ENCODE peak calls at places on chromosomes 12 and 14, in ten cellular contexts. M is H9, C is dorsolateral prefrontal cortex, H is tibial artery, B is endothelial cell, T is uterus, U is fibroblast of pulmonary artery, V is RWPE1, Y is PC-3, N is heart left ventricle. W is an unnamed sample.

GRCh38 chr14:92925446-92925845 is 2.5 kb downstream of the CHGA start:
- DNase-seq in M (no peak), C (peak), H (no peak), B (no peak), T (no peak), U (no peak), V (no peak), Y (no peak), N (no peak), W (no peak)

GRCh38 chr12:120835657-120836056 is 68.5 kb downstream of the SPPL3 start:
- DNase-seq in M (no peak), C (no peak), H (no peak), B (no peak), T (no peak), U (no peak), V (no peak), Y (no peak), N (no peak), W (no peak)

GRCh38 chr14:104527857-104528459 is 51.6 kb upstream of the C14orf180 start:
- DNase-seq in M (no peak), C (no peak), H (no peak), B (no peak), T (no peak), U (no peak), V (no peak), Y (no peak), N (no peak), W (no peak)

GRCh38 chr12:50232206-50232605 is 51.1 kb downstream of the LIMA1 start:
- DNase-seq in M (no peak), C (no peak), H (no peak), B (no peak), T (no peak), U (no peak), V (no peak), Y (no peak), N (no peak), W (no peak)

GRCh38 chr12:133156125-133156690 is 25.1 kb upstream of the ZNF268 start:
- DNase-seq in M (no peak), C (no peak), H (no peak), B (no peak), T (no peak), U (no peak), V (no peak), Y (no peak), N (no peak), W (no peak)

GRCh38 chr14:80535171-80535570 is 323.9 kb upstream of the DIO2 start:
- DNase-seq in M (no peak), C (no peak), H (no peak), B (no peak), T (no peak), U (no peak), V (no peak), Y (no peak), N (no peak), W (no peak)

GRCh38 chr12:94609917-94610443 is 40.4 kb downstream of the TMCC3 start:
- DNase-seq in M (no peak), C (no peak), H (no peak), B (no peak), T (no peak), U (no peak), V (no peak), Y (no peak), N (no peak), W (no peak)

GRCh38 chr12:117861691-117862090 is 107.1 kb downstream of the KSR2 start:
- DNase-seq in M (no peak), C (no peak), H (no peak), B (no peak), T (no peak), U (no peak), V (no peak), Y (no peak), N (no peak), W (no peak)

GRCh38 chr12:26471560-26471959 is 276.2 kb downstream of the SSPN start:
- DNase-seq in M (no peak), C (no peak), H (no peak), B (no peak), T (no peak), U (peak), V (no peak), Y (peak), N (no peak), W (no peak)

GRCh38 chr14:39812532-39813320 is 380.5 kb upstream of the FBXO33 start:
- DNase-seq in M (no peak), C (no peak), H (no peak), B (no peak), T (no peak), U (no peak), V (no peak), Y (no peak), N (no peak), W (no peak)

GRCh38 chr14:100899841-100900771 is 3.4 kb downstream of the RTL1 start:
- DNase-seq in M (peak), C (peak), H (no peak), B (peak), T (no peak), U (no peak), V (no peak), Y (peak), N (no peak), W (no peak)

GRCh38 chr14:100901391-100902183 is 1.9 kb downstream of the RTL1 start:
- DNase-seq in M (no peak), C (peak), H (no peak), B (no peak), T (no peak), U (no peak), V (no peak), Y (no peak), N (no peak), W (no peak)

GRCh38 chr14:100898935-100899840 is 4.3 kb downstream of the RTL1 start:
- DNase-seq in M (peak), C (peak), H (no peak), B (no peak), T (no peak), U (peak), V (no peak), Y (no peak), N (no peak), W (no peak)

GRCh38 chr14:100902295-100902694 is 1.2 kb downstream of the RTL1 start:
- DNase-seq in M (peak), C (peak), H (no peak), B (no peak), T (no peak), U (no peak), V (no peak), Y (peak), N (no peak), W (no peak)

DNA sequence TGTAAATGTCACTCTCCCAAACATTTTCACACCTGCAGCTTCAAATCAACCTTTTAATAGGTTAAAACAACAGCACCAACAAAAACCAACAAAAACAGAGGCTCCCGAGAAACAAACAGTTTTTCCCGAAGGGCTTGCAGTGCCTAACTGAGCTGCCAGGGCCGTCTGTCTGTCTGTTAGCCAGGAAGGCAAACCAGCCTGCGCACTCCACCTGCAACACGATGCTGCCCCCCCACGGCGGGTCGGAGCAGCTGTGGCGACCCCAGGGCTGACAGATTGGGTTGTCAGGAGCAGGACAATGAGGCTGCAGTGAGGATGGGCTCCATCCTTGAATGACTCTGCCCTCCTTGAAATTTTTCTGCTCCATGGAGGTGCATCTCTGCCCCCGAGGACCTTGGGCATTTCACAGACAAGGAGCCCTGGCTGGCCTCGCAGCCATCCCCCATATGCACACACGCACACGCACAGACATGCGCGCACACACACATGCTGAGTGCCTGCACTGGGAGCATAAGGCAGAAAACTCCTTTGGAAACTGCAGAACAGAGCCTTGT is 2.6 kb downstream of the RTL1 start:
- DNase-seq in M (peak), C (peak), H (no peak), B (peak), T (no peak), U (peak), V (no peak), Y (peak), N (no peak), W (no peak)
- TF ChIP-seq CTCF in M (peak), C (peak), H (no peak), B (peak), T (peak), U (no peak), V (peak), Y (peak), N (no peak), W (no peak)

GRCh38 chr14:60254176-60254575 is 5.2 kb downstream of the PPM1A start:
- DNase-seq in M (no peak), C (no peak), H (no peak), B (no peak), T (no peak), U (no peak), V (no peak), Y (no peak), N (no peak), W (no peak)
- TF ChIP-seq CTCF in M (no peak), C (no peak), H (no peak), B (no peak), T (no peak), U (no peak), V (no peak), Y (no peak), N (no peak), W (no peak)

GRCh38 chr12:92539966-92540791 is 162.6 kb upstream of the PLEKHG7 start:
- DNase-seq in M (peak), C (peak), H (no peak), B (no peak), T (no peak), U (no peak), V (no peak), Y (no peak), N (peak), W (peak)
- TF ChIP-seq CTCF in M (peak), C (no peak), H (no peak), B (no peak), T (no peak), U (no peak), V (no peak), Y (no peak), N (no peak), W (no peak)

GRCh38 chr12:3319723-3320492 is 171.1 kb upstream of the PRMT8 start:
- DNase-seq in M (no peak), C (no peak), H (no peak), B (no peak), T (no peak), U (no peak), V (no peak), Y (no peak), N (no peak), W (no peak)

GRCh38 chr12:3323002-3323685 is 167.9 kb upstream of the PRMT8 start:
- DNase-seq in M (no peak), C (no peak), H (no peak), B (no peak), T (no peak), U (no peak), V (no peak), Y (no peak), N (no peak), W (no peak)

GRCh38 chr12:3325736-3326135 is 165.3 kb upstream of the PRMT8 start:
- DNase-seq in M (no peak), C (no peak), H (no peak), B (no peak), T (no peak), U (no peak), V (no peak), Y (no peak), N (no peak), W (no peak)

GRCh38 chr12:3320881-3321509 is 170.0 kb upstream of the PRMT8 start:
- DNase-seq in M (no peak), C (no peak), H (no peak), B (no peak), T (no peak), U (no peak), V (no peak), Y (no peak), N (no peak), W (no peak)

GRCh38 chr12:3321881-3322280 is 169.1 kb upstream of the PRMT8 start:
- DNase-seq in M (no peak), C (no peak), H (no peak), B (no peak), T (no peak), U (no peak), V (no peak), Y (no peak), N (no peak), W (no peak)
- TF ChIP-seq CTCF in M (no peak), C (no peak), H (no peak), B (no peak), T (no peak), U (no peak), V (no peak), Y (no peak), N (no peak), W (no peak)

DNA sequence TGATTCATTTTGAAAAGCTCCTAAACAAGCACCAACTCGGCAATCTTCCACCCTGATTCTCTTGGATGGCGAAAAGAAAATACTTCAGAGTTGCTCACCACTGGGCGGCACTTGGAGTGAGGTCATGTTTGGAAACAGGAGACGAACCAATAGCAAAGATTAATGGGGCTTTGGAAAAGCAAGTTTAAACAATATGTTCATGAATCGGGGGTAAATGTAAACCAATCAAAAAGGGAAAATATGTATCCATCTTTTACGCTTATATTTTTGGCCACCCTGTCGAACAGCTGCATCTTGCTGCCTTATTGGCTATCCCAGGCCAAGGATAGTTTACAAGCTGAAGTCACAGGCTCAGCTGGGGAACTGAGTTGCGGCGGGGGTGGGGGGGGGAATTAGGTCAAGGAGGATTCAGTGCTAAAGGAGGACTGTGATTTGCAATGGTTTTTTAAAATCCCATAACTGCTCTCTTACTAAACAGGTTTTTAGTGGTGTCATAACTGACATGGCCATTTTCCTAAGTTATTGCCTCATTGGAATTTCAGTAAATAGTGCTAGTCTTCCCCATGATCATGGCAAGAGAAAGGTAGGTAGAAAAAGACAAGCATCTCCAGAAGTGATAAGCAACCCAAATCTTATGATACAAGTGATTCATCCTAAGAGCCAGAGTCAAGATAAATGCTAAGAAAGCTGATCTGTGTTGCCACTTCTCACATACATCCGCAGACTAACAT is 210.6 kb downstream of the PHLDA1 start:
- DNase-seq in M (no peak), C (no peak), H (peak), B (no peak), T (peak), U (peak), V (peak), Y (peak), N (peak), W (no peak)
- TF ChIP-seq CTCF in M (no peak), C (no peak), H (no peak), B (no peak), T (no peak), U (no peak), V (no peak), Y (no peak), N (no peak), W (no peak)

DNA sequence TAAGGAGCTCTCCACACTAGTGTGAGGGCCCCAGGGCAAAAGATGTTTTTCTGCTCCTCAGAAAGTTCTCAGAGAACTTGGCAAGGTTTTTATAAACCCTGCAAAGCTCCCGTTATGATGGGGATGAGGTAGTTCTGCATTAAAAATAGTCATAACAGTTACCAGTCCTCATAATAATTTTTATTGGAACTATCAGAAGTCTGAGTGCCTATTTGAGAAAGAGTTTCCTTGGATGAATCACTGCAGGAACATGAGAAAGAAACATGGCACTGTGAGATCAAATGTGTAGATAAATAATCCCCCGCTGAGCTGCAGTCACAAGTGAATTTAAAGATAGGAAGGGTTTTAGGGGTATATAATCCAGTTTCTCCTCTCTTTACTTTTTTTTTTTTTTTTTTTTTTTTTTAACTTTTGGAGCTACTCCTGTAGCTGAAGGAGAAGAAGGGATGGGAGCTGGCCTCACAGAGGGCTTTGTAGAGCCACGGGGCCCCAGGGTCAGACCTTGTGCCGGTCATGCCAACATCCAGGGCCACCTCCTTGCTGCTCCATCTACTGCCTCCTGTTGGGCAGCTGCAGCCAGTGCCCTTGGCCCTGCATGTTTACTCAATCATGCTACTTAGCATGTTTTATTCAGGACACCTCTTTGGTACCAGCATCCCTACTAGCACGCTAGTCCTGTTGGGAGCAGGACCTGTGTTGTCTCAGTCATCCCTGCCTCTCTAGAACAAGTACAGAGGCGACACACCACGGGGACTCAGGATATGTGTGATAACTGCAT is 39.5 kb downstream of the EVL start:
- DNase-seq in M (no peak), C (no peak), H (peak), B (no peak), T (no peak), U (peak), V (no peak), Y (peak), N (no peak), W (no peak)
- TF ChIP-seq CTCF in M (peak), C (no peak), H (no peak), B (no peak), T (no peak), U (no peak), V (no peak), Y (no peak), N (no peak), W (no peak)

DNA sequence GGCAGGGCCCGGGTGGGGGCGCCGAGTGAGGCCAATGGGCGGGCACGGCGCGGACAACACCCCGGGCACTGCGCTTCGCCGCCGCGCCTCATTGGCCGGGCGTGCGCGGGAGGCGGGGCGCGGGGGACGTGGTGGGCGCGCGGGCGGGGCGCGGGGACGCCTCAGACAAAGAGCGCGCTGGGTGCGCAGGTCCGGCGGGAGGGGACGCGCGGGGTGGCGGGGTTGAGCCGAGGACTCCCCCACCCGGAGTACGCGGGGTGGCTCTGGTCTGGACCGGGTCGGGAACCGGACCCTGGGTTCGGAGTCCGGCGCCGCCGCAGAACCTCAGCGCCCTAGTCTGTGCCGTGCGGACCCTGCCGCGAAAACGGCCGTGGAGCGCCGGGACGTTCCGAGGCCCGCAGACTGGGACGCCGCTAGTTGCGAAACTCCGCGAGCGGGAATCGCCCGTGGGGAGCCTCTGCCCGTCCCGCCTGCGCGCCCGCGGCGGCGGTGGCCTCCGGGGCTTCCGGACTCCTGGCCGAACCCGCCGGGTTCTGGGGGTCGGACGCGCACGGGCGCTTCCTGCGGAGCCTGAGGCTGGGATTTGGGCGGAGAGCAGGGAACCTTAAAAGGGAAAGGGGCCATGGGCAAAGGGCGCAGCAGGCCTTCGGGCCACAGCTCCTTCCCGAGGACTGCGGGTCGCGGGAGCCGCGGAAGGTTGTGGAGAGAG is 416 bp upstream of the SLC25A29 start:
- DNase-seq in M (peak), C (peak), H (peak), B (peak), T (peak), U (peak), V (peak), Y (peak), N (peak), W (peak)
- TF ChIP-seq CTCF in M (no peak), C (no peak), H (no peak), B (no peak), T (peak), U (no peak), V (no peak), Y (no peak), N (no peak), W (no peak)

GRCh38 chr12:104588048-104588942 is 131.5 kb downstream of the CHST11 start:
- DNase-seq in M (no peak), C (no peak), H (no peak), B (no peak), T (no peak), U (peak), V (peak), Y (peak), N (no peak), W (no peak)
- TF ChIP-seq CTCF in M (no peak), C (no peak), H (no peak), B (no peak), T (no peak), U (no peak), V (no peak), Y (no peak), N (no peak), W (no peak)

GRCh38 chr12:105761075-105761474 is 377.7 kb downstream of the NUAK1 start:
- DNase-seq in M (no peak), C (no peak), H (no peak), B (no peak), T (no peak), U (peak), V (no peak), Y (peak), N (no peak), W (no peak)

GRCh38 chr12:105754313-105754712 is 384.4 kb downstream of the NUAK1 start:
- DNase-seq in M (no peak), C (no peak), H (no peak), B (no peak), T (no peak), U (no peak), V (no peak), Y (no peak), N (no peak), W (no peak)

GRCh38 chr12:105764216-105764835 is 374.4 kb downstream of the NUAK1 start:
- DNase-seq in M (no peak), C (no peak), H (no peak), B (no peak), T (no peak), U (no peak), V (no peak), Y (no peak), N (no peak), W (no peak)

GRCh38 chr12:105759172-105759571 is 379.6 kb downstream of the NUAK1 start:
- DNase-seq in M (no peak), C (no peak), H (no peak), B (no peak), T (no peak), U (no peak), V (no peak), Y (no peak), N (no peak), W (no peak)
- TF ChIP-seq CTCF in M (peak), C (no peak), H (no peak), B (no peak), T (no peak), U (peak), V (no peak), Y (peak), N (no peak), W (no peak)

DNA sequence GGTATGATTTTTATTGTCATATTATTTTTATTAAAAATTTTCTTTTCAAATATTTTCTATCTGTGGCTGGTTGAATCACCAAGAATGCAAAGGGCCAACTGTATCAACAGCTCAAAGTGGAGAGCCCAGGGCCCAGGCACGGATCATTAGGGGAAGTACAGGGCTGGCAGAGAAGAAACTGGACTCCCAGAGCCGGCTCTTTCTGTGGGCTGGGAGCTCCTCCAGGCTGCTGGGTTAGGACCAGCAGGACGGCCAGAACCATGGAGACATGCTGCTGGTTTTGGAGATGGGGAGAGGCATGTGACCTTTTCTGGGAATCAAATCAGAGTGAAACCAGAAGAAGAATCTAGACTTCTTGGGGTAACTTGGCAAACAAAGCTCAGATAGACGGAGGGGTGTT is 220.5 kb downstream of the CACNA1C start:
- DNase-seq in M (no peak), C (no peak), H (peak), B (no peak), T (peak), U (no peak), V (no peak), Y (no peak), N (peak), W (no peak)
- TF ChIP-seq CTCF in M (peak), C (no peak), H (peak), B (no peak), T (no peak), U (no peak), V (no peak), Y (no peak), N (peak), W (no peak)